ENCODE peak calls at places on chromosomes 2 and 18, in five cellular contexts. One of them, this sample, is unnamed.

GRCh38 chr2:6444529-6444928 is 421.2 kb downstream of the CMPK2 start:
- DNase-seq in activated effector memory CD4-positive, alpha-beta T cell treated with Interleukin-2 at 50 U/mL for 16 hours: no peak
- DNase-seq in germinal center: no peak
- DNase-seq in CD8-positive, alpha-beta T cell: no peak
- DNase-seq in psoas muscle: no peak
- DNase-seq in this sample: no peak

GRCh38 chr2:200586644-200586975 is 796 bp downstream of the AOX1 start:
- DNase-seq in psoas muscle: no peak
- DNase-seq in activated effector memory CD4-positive, alpha-beta T cell treated with Interleukin-2 at 50 U/mL for 16 hours: no peak
- DNase-seq in CD8-positive, alpha-beta T cell: no peak
- DNase-seq in germinal center: peak; percentile 2
- DNase-seq in this sample: no peak

GRCh38 chr2:36562245-36562644 is 35.7 kb downstream of the FEZ2 start:
- DNase-seq in germinal center: no peak
- DNase-seq in activated effector memory CD4-positive, alpha-beta T cell treated with Interleukin-2 at 50 U/mL for 16 hours: no peak
- DNase-seq in CD8-positive, alpha-beta T cell: no peak
- DNase-seq in psoas muscle: no peak
- DNase-seq in this sample: no peak

GRCh38 chr18:9950289-9951016 is 36.6 kb downstream of the VAPA start:
- DNase-seq in psoas muscle: no peak
- DNase-seq in CD8-positive, alpha-beta T cell: no peak
- DNase-seq in activated effector memory CD4-positive, alpha-beta T cell treated with Interleukin-2 at 50 U/mL for 16 hours: no peak
- DNase-seq in germinal center: no peak
- DNase-seq in this sample: no peak

GRCh38 chr18:32439802-32440201 is 30.9 kb downstream of the GAREM1 start:
- DNase-seq in CD8-positive, alpha-beta T cell: no peak
- DNase-seq in germinal center: peak; percentile 3
- DNase-seq in activated effector memory CD4-positive, alpha-beta T cell treated with Interleukin-2 at 50 U/mL for 16 hours: no peak
- DNase-seq in psoas muscle: no peak
- DNase-seq in this sample: no peak

GRCh38 chr2:200438251-200438650 is 71.6 kb downstream of the KCTD18 start:
- DNase-seq in germinal center: no peak
- DNase-seq in psoas muscle: no peak
- DNase-seq in activated effector memory CD4-positive, alpha-beta T cell treated with Interleukin-2 at 50 U/mL for 16 hours: no peak
- DNase-seq in CD8-positive, alpha-beta T cell: no peak
- DNase-seq in this sample: no peak

GRCh38 chr2:3422161-3422767 is 42.8 kb downstream of the TRAPPC12 start:
- DNase-seq in activated effector memory CD4-positive, alpha-beta T cell treated with Interleukin-2 at 50 U/mL for 16 hours: no peak
- DNase-seq in psoas muscle: no peak
- DNase-seq in germinal center: peak; percentile 21
- DNase-seq in CD8-positive, alpha-beta T cell: no peak
- DNase-seq in this sample: no peak

GRCh38 chr2:188415754-188416083 is 124.0 kb downstream of the GULP1 start:
- DNase-seq in activated effector memory CD4-positive, alpha-beta T cell treated with Interleukin-2 at 50 U/mL for 16 hours: no peak
- DNase-seq in psoas muscle: no peak
- DNase-seq in germinal center: no peak
- DNase-seq in CD8-positive, alpha-beta T cell: no peak
- DNase-seq in this sample: no peak

GRCh38 chr2:217220228-217221013 is 360.6 kb upstream of the TNP1 start:
- DNase-seq in CD8-positive, alpha-beta T cell: no peak
- DNase-seq in germinal center: no peak
- DNase-seq in activated effector memory CD4-positive, alpha-beta T cell treated with Interleukin-2 at 50 U/mL for 16 hours: no peak
- DNase-seq in psoas muscle: no peak
- DNase-seq in this sample: no peak

GRCh38 chr2:10325278-10326145 is 22.8 kb downstream of the HPCAL1 start:
- DNase-seq in activated effector memory CD4-positive, alpha-beta T cell treated with Interleukin-2 at 50 U/mL for 16 hours: no peak
- DNase-seq in CD8-positive, alpha-beta T cell: no peak
- DNase-seq in psoas muscle: no peak
- DNase-seq in germinal center: no peak
- DNase-seq in this sample: peak; percentile 64

GRCh38 chr18:2223394-2223793 is 347.9 kb downstream of the METTL4 start:
- DNase-seq in germinal center: no peak
- DNase-seq in CD8-positive, alpha-beta T cell: no peak
- DNase-seq in psoas muscle: no peak
- DNase-seq in activated effector memory CD4-positive, alpha-beta T cell treated with Interleukin-2 at 50 U/mL for 16 hours: no peak
- DNase-seq in this sample: no peak

GRCh38 chr2:608297-608696 is 68.9 kb downstream of the TMEM18 start:
- DNase-seq in activated effector memory CD4-positive, alpha-beta T cell treated with Interleukin-2 at 50 U/mL for 16 hours: no peak
- DNase-seq in germinal center: no peak
- DNase-seq in psoas muscle: no peak
- DNase-seq in CD8-positive, alpha-beta T cell: no peak
- DNase-seq in this sample: peak; percentile 45

GRCh38 chr18:45962866-45963265 is 4.3 kb downstream of the EPG5 start:
- DNase-seq in activated effector memory CD4-positive, alpha-beta T cell treated with Interleukin-2 at 50 U/mL for 16 hours: no peak
- DNase-seq in CD8-positive, alpha-beta T cell: no peak
- DNase-seq in psoas muscle: no peak
- DNase-seq in germinal center: no peak
- DNase-seq in this sample: no peak

This sample was measured in posterior vena cava.